ENCODE peak calls at places on chromosome 10, in ten cellular contexts. T is PC-3; O is lower lobe of right lung; Q is stomach; P is CD8-positive, alpha-beta T cell; Y is OCI-LY7; L is vagina; N is gastrocnemius medialis; H is GM23248; M is colonic mucosa. Z is an unnamed sample.
A peak's percentile ranks its signal among the peaks of the same experiment; 100 is the strongest.

GRCh38 chr10:21493841-21494220 is 31.7 kb downstream of the SKIDA1 start:
- DNase-seq in N (no peak), Y (no peak), Q (no peak), H (no peak), P (no peak), L (no peak), M (no peak), T (no peak), O (no peak), Z (no peak)

GRCh38 chr10:16585103-16585502 is 63.4 kb upstream of the C1QL3 start:
- DNase-seq in O (no peak), T (no peak), M (no peak), P (no peak), L (no peak), N (no peak), Q (no peak), H (no peak), Y (no peak), Z (no peak)

GRCh38 chr10:80684217-80684616 is 146.5 kb downstream of the SH2D4B start:
- DNase-seq in P (no peak), M (no peak), N (no peak), H (peak; percentile 39), Y (peak; percentile 76), L (no peak), T (peak; percentile 13), O (no peak), Q (no peak), Z (peak; percentile 47)

GRCh38 chr10:5537684-5538083 is 12.9 kb downstream of the CALML3 start:
- DNase-seq in O (no peak), H (no peak), M (no peak), P (no peak), N (no peak), Q (peak; percentile 10), Y (no peak), L (no peak), T (no peak), Z (no peak)

GRCh38 chr10:60611291-60611747 is 167.0 kb upstream of the CDK1 start:
- DNase-seq in L (no peak), Y (no peak), Q (no peak), N (no peak), P (no peak), O (no peak), T (peak; percentile 99), H (peak; percentile 92), M (no peak), Z (no peak)

GRCh38 chr10:18968196-18968595 is 80.4 kb upstream of the MALRD1 start:
- DNase-seq in Y (no peak), L (no peak), Q (no peak), H (no peak), M (no peak), O (no peak), P (no peak), T (no peak), N (no peak), Z (no peak)

GRCh38 chr10:86970152-86970886 is 2.0 kb downstream of the ADIRF start:
- DNase-seq in P (no peak), L (peak; percentile 96), M (peak; percentile 66), N (peak; percentile 70), O (peak; percentile 85), Q (peak; percentile 54), T (peak; percentile 44), Y (no peak), H (peak; percentile 77), Z (no peak)

GRCh38 chr10:34816067-34817002 is 1.2 kb upstream of the PARD3 start:
- DNase-seq in O (no peak), N (no peak), Q (no peak), H (peak; percentile 60), P (no peak), L (no peak), Y (no peak), T (peak; percentile 70), M (peak; percentile 44), Z (no peak)

GRCh38 chr10:10131984-10132383 is 885.7 kb upstream of the CELF2 start:
- DNase-seq in M (no peak), P (no peak), N (no peak), L (no peak), T (no peak), O (no peak), Y (no peak), Q (no peak), H (no peak), Z (no peak)

GRCh38 chr10:125739994-125740679 is 20.6 kb downstream of the EDRF1 start:
- DNase-seq in P (no peak), N (no peak), Y (no peak), Q (no peak), L (no peak), T (no peak), O (no peak), M (no peak), H (no peak), Z (no peak)

GRCh38 chr10:62153191-62153590 is 115.5 kb downstream of the RTKN2 start:
- DNase-seq in O (no peak), M (no peak), H (peak; percentile 80), L (no peak), P (no peak), Y (no peak), Q (no peak), N (no peak), T (peak; percentile 97), Z (no peak)

GRCh38 chr10:6365384-6365783 is 162.7 kb downstream of the PFKFB3 start:
- DNase-seq in Y (no peak), T (no peak), H (no peak), N (no peak), Q (peak; percentile 74), L (no peak), O (no peak), P (no peak), M (no peak), Z (no peak)

GRCh38 chr10:95332666-95333249 is 42.0 kb upstream of the PDLIM1 start:
- DNase-seq in N (no peak), M (no peak), Y (no peak), H (no peak), Q (no peak), P (no peak), L (no peak), T (no peak), O (no peak), Z (no peak)

GRCh38 chr10:79407811-79408795 is 37.3 kb downstream of the ZCCHC24 start:
- DNase-seq in M (no peak), T (no peak), O (peak; percentile 42), Y (no peak), P (no peak), N (no peak), L (no peak), H (peak; percentile 91), Q (peak; percentile 66), Z (no peak)

GRCh38 chr10:49008056-49008455 is 68.4 kb upstream of the LRRC18 start:
- DNase-seq in T (no peak), H (no peak), P (no peak), L (no peak), N (no peak), Q (no peak), O (no peak), Y (no peak), M (no peak), Z (no peak)

GRCh38 chr10:49007128-49007527 is 67.5 kb upstream of the LRRC18 start:
- DNase-seq in M (no peak), P (no peak), T (no peak), H (no peak), Y (no peak), N (no peak), O (no peak), Q (no peak), L (no peak), Z (no peak)

GRCh38 chr10:49001861-49002675 is 62.4 kb upstream of the LRRC18 start:
- DNase-seq in P (no peak), Q (no peak), Y (no peak), T (no peak), L (no peak), M (no peak), N (no peak), O (no peak), H (no peak), Z (no peak)

GRCh38 chr10:49008505-49009202 is 69.0 kb upstream of the LRRC18 start:
- DNase-seq in Y (no peak), L (peak; percentile 58), O (no peak), M (no peak), T (no peak), Q (no peak), H (no peak), P (no peak), N (no peak), Z (no peak)

DNA sequence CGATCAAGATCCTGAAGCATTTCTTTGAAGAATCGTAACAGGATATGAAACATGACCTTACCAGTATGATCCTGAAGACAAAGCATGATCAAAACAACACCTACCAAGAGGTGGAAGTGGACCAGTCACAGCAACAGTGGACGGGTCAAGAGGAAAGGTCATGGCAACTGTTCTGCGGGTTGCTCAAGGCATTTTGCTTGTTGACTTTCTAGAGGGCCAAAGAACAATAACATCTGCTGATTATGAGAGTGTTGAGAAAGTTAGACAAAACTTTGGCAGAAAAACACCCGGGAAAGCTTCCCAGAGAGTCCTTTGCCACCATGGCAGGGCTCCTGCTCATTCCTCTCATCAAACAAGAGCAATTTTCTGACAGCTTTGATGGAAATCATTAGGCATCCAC is 65.6 kb upstream of the LRRC18 start:
- DNase-seq in P (no peak), T (no peak), H (no peak), L (no peak), M (no peak), N (no peak), O (no peak), Y (no peak), Q (no peak), Z (no peak)
- H3K27ac ChIP-seq in P (no peak overlapping the region), T (no peak overlapping the region), H (no peak overlapping the region), L (no peak overlapping the region), M (no peak overlapping the region), N (no peak overlapping the region), O (no peak overlapping the region), Y (no peak overlapping the region), Q (no peak overlapping the region), Z (no peak overlapping the region)

GRCh38 chr10:13103554-13103953 is 3.6 kb downstream of the OPTN start:
- DNase-seq in N (no peak), Q (no peak), M (no peak), O (no peak), P (no peak), T (no peak), Y (no peak), L (no peak), H (no peak), Z (no peak)
- H3K4me1 ChIP-seq in N (peaks cover 61% of the 10 kb centered on the region), Q (peaks cover 44% of the 10 kb centered on the region), M (peaks cover 3% of the 10 kb centered on the region), O (peaks cover 22% of the 10 kb centered on the region), P (peaks cover 28% of the 10 kb centered on the region), T (no peaks in the 10 kb centered on the region), Y (peaks cover 12% of the 10 kb centered on the region), L (peaks cover 37% of the 10 kb centered on the region), H (peaks cover 23% of the 10 kb centered on the region), Z (peaks cover 80% of the 10 kb centered on the region)

GRCh38 chr10:45375101-45375500 is 1.1 kb downstream of the ALOX5 start:
- DNase-seq in N (no peak), M (no peak), Y (no peak), Q (no peak), O (no peak), T (no peak), H (no peak), L (no peak), P (no peak), Z (no peak)
- H3K4me3 ChIP-seq in N (no peak overlapping the region), M (peak overlapping the region; percentile 38), Y (peak overlapping the region; percentile 89), Q (peak overlapping the region; percentile 48), O (peak overlapping the region; percentile 63), T (peak overlapping the region; percentile 58), H (no peak overlapping the region), L (peak overlapping the region; percentile 13), P (no peak overlapping the region), Z (no peak overlapping the region)

DNA sequence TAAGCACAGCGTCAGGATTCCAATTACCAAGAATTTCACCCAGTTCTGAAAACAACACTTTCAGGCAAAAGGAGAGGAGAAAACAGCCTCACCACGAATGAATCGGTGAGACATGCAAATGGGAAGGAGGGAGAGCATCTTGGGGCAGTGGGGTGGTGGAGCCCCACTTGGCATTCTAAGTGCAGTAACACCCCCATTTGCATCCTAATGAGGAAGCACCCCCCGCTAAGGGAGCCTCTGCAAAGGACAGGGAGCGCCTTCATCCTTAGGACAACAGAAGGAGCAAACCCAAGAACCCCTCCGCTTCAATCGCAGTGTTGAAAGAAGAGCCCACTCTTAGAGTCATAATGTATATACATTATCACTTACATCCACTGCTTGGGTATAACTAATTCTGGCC is 46.8 kb downstream of the NRAP start:
- DNase-seq in T (no peak), P (no peak), H (no peak), N (no peak), O (no peak), Y (no peak), Q (no peak), L (no peak), M (no peak), Z (no peak)
- H3K27ac ChIP-seq in T (no peak overlapping the region), P (no peak overlapping the region), H (no peak overlapping the region), N (peak overlapping the region; percentile 96), O (no peak overlapping the region), Y (no peak overlapping the region), Q (no peak overlapping the region), L (no peak overlapping the region), M (no peak overlapping the region), Z (no peak overlapping the region)